ENCODE peak calls at places on chromosomes 7 and 10, in four cellular contexts. E, O, Y and S are unnamed samples.

GRCh38 chr7:44244282-44244681 is 43.5 kb downstream of the YKT6 start:
- DNase-seq in E (peak; percentile 68), O (no peak), Y (no peak), S (no peak)

GRCh38 chr7:150408393-150409299 is 29.5 kb downstream of the ZNF775 start:
- DNase-seq in E (no peak), O (no peak), Y (no peak), S (no peak)

GRCh38 chr7:138773817-138774216 is 24.0 kb upstream of the TMEM213 start:
- DNase-seq in E (peak; percentile 15), O (no peak), Y (no peak), S (no peak)

GRCh38 chr7:158564648-158565005 is 23.0 kb downstream of the PTPRN2 start:
- DNase-seq in E (no peak), O (no peak), Y (no peak), S (no peak)

GRCh38 chr10:96743988-96744585 is 23.8 kb upstream of the PIK3AP1 start:
- DNase-seq in E (peak; percentile 40), O (no peak), Y (peak; percentile 29), S (no peak)

GRCh38 chr7:97578225-97578624 is 153.7 kb upstream of the TAC1 start:
- DNase-seq in E (no peak), O (no peak), Y (no peak), S (no peak)

GRCh38 chr7:12771378-12771877 is 84.0 kb downstream of the ARL4A start:
- DNase-seq in E (peak; percentile 54), O (no peak), Y (peak; percentile 56), S (peak; percentile 6)

GRCh38 chr7:85041599-85042216 is 145.1 kb downstream of the SEMA3D start:
- DNase-seq in E (peak; percentile 78), O (peak; percentile 62), Y (peak; percentile 69), S (peak; percentile 58)

GRCh38 chr7:67791918-67792317 is 795.3 kb downstream of the TYW1 start:
- DNase-seq in E (no peak), O (no peak), Y (no peak), S (no peak)

GRCh38 chr7:136549756-136550155 is 318.7 kb upstream of the CHRM2 start:
- DNase-seq in E (no peak), O (no peak), Y (no peak), S (no peak)

GRCh38 chr10:55203874-55204273 is 402.8 kb upstream of the PCDH15 start:
- DNase-seq in E (no peak), O (no peak), Y (no peak), S (no peak)

GRCh38 chr10:89235073-89235798 is 16.3 kb downstream of the LIPA start:
- DNase-seq in E (peak; percentile 47), O (no peak), Y (no peak), S (no peak)

GRCh38 chr7:127081539-127081938 is 171.2 kb downstream of the GRM8 start:
- DNase-seq in E (no peak), O (no peak), Y (no peak), S (no peak)

GRCh38 chr10:132489053-132489703 is 48.4 kb upstream of the INPP5A start:
- DNase-seq in E (no peak), O (no peak), Y (peak; percentile 51), S (no peak)

GRCh38 chr10:100986952-100987684 is at the start of the genes MRPL43 and TWNK:
- DNase-seq in E (peak; percentile 93), O (peak; percentile 68), Y (peak; percentile 64), S (peak; percentile 75)

GRCh38 chr10:105844653-105845052 is 1203.6 kb downstream of the SORCS3 start:
- DNase-seq in E (peak; percentile 30), O (no peak), Y (no peak), S (no peak)

GRCh38 chr7:139523199-139523941 is at the start of gene CLEC2L:
- DNase-seq in E (peak; percentile 73), O (no peak), Y (no peak), S (no peak)

GRCh38 chr10:104824378-104825006 is 183.4 kb downstream of the SORCS3 start:
- DNase-seq in E (peak; percentile 83), O (peak; percentile 22), Y (no peak), S (peak; percentile 39)

GRCh38 chr10:102261842-102262241 is 16.5 kb downstream of the GBF1 start:
- DNase-seq in E (no peak), O (no peak), Y (no peak), S (no peak)

GRCh38 chr10:34003561-34003960 is 669.1 kb upstream of the NRP1 start:
- DNase-seq in E (peak; percentile 70), O (no peak), Y (no peak), S (no peak)

GRCh38 chr7:143002106-143002505 is 24.8 kb downstream of the OR9A2 start:
- DNase-seq in E (peak; percentile 30), O (peak; percentile 24), Y (no peak), S (peak; percentile 9)

DNA sequence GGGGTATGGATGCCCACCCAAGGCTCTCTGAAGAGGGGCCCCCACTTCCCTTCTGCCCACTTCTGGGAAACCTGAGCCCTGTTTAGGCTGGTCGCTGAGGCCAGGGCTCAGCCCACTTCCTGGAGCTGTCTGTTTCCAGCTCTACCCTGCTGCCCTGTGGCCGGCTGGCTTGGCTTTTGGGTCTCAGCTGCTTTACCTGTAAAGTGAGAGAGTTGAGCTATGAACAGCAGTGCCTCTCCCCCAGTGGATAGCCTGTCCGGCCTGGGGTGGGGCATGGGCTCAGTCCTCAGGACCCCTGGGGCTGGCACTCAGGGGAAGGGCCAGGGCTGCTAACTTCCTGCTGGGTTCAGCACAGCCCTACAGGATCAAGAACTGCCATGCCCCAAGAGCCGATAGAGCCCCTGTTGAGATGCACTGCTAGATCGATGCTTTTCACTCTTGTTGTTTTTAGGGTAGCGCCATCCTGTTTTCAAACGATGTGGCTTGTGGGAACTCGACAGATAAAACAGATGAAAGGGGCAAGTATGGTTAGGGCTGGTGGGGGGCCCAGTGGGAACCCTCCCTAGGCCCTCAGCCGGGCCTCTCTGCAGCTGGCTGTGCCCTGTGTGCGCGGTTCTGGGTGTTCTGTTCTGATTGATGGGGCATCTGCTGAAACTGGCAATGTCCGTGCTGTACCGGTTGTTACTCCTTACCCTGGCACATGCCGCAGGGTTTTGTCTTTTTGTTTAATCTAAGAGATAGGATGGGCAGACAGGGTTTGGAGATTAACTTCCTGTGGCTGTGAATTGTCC is 9.9 kb upstream of the SFRP5 start:
- DNase-seq in E (no peak), O (no peak), Y (no peak), S (no peak)
- H2AFZ ChIP-seq in E (peak overlapping the region; percentile 85), O (no peak overlapping the region), Y (no peak overlapping the region), S (peak overlapping the region; percentile 24)

GRCh38 chr7:771241-772004 is 44.3 kb upstream of the PRKAR1B start:
- DNase-seq in E (no peak), O (no peak), Y (peak; percentile 31), S (no peak)
- H2AFZ ChIP-seq in E (no peak overlapping the region), O (no peak overlapping the region), Y (peak overlapping the region; percentile 17), S (no peak overlapping the region)

GRCh38 chr7:134646425-134647305 is at the start of gene BPGM:
- DNase-seq in E (peak; percentile 99), O (peak; percentile 100), Y (peak; percentile 100), S (peak; percentile 100)

GRCh38 chr7:134643131-134643530 is 3.5 kb upstream of the BPGM start:
- DNase-seq in E (no peak), O (no peak), Y (no peak), S (peak; percentile 58)

GRCh38 chr7:134645935-134646334 is 718 bp upstream of the BPGM start:
- DNase-seq in E (no peak), O (no peak), Y (peak; percentile 65), S (no peak)

GRCh38 chr7:134648456-134648855 is 1.8 kb downstream of the BPGM start:
- DNase-seq in E (no peak), O (no peak), Y (no peak), S (no peak)

DNA sequence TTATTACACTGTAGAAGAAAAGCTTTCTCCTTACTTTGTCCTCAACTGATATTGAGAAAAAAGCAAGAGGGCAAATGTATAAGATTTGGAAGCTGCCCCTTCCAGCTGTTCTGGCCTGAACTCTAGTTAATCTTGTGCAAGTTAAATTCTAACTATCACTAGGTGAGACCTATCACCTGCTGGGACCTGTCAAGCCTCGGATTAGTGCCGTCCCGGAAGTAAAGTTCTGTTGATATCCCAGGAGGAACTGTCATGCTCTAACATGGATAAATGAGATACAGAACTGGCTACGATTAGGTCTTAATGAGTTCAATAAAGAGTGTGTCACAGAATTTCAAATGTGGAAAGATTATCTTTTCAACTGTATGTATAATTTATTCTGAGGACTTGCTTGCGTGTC is 1.2 kb upstream of the BPGM start:
- DNase-seq in E (peak; percentile 12), O (no peak), Y (no peak), S (no peak)
- H2AFZ ChIP-seq in E (no peak overlapping the region), O (no peak overlapping the region), Y (no peak overlapping the region), S (peak overlapping the region; percentile 71)

GRCh38 chr10:26879744-26880143 is 19.0 kb upstream of the ABI1 start:
- DNase-seq in E (no peak), O (no peak), Y (no peak), S (no peak)
- H2AFZ ChIP-seq in E (no peak overlapping the region), O (peak overlapping the region; percentile 83), Y (no peak overlapping the region), S (no peak overlapping the region)

DNA sequence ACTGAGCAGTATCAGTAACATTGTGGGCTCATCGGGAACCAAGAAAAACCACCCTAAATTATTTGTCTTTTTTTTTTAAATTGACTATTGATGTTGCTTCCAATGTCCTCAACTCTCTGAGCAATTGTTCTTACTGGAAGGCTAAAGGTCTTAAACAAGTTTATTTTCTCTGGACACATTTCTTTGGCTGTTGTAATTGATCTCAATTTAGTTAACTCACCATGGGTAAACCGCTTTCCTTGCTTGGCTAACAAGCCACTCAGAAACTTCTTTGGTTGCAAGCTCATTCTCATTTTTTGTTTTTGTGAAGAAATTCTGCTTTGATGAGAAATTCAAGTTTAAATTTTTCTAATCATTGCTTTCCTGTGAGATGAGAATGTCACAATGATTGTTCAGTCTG is 25.5 kb downstream of the CCDC71L start:
- DNase-seq in E (no peak), O (no peak), Y (no peak), S (no peak)
- H2AFZ ChIP-seq in E (no peak overlapping the region), O (no peak overlapping the region), Y (no peak overlapping the region), S (no peak overlapping the region)

GRCh38 chr10:17031656-17032630 is 97.7 kb downstream of the CUBN start:
- DNase-seq in E (peak; percentile 38), O (no peak), Y (no peak), S (no peak)
- H2AFZ ChIP-seq in E (no peak overlapping the region), O (no peak overlapping the region), Y (no peak overlapping the region), S (no peak overlapping the region)

DNA sequence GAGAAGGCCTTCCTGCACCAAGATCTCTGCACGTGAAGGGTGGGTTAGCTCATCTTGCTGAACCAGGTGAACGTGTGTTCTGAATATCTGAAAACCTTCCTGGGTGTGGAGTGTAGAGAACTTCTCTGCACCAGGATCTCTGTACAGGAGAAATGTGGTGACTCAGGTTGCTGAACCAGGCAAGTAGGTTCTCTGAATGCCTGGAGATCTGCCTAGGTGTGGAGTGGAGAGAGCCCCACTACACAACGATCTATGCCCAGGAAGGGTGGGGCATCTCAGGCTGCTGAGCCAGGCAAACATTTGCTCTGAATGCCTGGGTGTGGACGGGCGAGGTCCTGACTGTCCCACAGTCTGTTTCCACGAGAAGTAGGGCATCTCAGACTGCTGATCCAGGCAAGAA is 1002.3 kb upstream of the KCND2 start:
- DNase-seq in E (no peak), O (no peak), Y (no peak), S (peak; percentile 6)
- H2AFZ ChIP-seq in E (peak overlapping the region; percentile 87), O (peak overlapping the region; percentile 88), Y (no peak overlapping the region), S (peak overlapping the region; percentile 66)